ENCODE peak calls at places on chromosomes 16 and 17, in four cellular contexts. A, S, X and Q are unnamed samples.

GRCh38 chr17:45812102-45812501 is 28.0 kb downstream of the CRHR1 start:
- DNase-seq in A (peak), S (peak), X (no peak), Q (no peak)

GRCh38 chr16:28549301-28549899 is 4.3 kb upstream of the SGF29 start:
- DNase-seq in A (no peak), S (peak), X (no peak), Q (no peak)

GRCh38 chr16:88743693-88744519 is 37.6 kb downstream of the CTU2 start:
- DNase-seq in A (peak), S (peak), X (peak), Q (no peak)

GRCh38 chr17:73865825-73866224 is 221.6 kb upstream of the SDK2 start:
- DNase-seq in A (no peak), S (no peak), X (no peak), Q (no peak)

GRCh38 chr17:181213-182163 is at the start of gene DOC2B:
- DNase-seq in A (no peak), S (no peak), X (no peak), Q (no peak)

GRCh38 chr16:11955713-11956123 is 9.3 kb upstream of the TNFRSF17 start:
- DNase-seq in A (no peak), S (no peak), X (no peak), Q (no peak)

GRCh38 chr16:57618306-57619132 is 9.9 kb upstream of the ADGRG1 start:
- DNase-seq in A (no peak), S (no peak), X (no peak), Q (no peak)

GRCh38 chr16:84361546-84361945 is 6.8 kb upstream of the ATP2C2 start:
- DNase-seq in A (no peak), S (no peak), X (no peak), Q (no peak)

GRCh38 chr17:56038136-56038535 is 115.1 kb upstream of the ANKFN1 start:
- DNase-seq in A (no peak), S (no peak), X (no peak), Q (no peak)

GRCh38 chr17:68498479-68499326 is 13.5 kb upstream of the PRKAR1A start:
- DNase-seq in A (no peak), S (no peak), X (no peak), Q (no peak)

GRCh38 chr17:41741709-41742108 is 7.3 kb upstream of the HAP1 start:
- DNase-seq in A (no peak), S (no peak), X (no peak), Q (no peak)

GRCh38 chr17:30565073-30565935 is 88.1 kb downstream of the GOSR1 start:
- DNase-seq in A (no peak), S (no peak), X (peak), Q (no peak)

GRCh38 chr17:3963214-3964201 is 729 bp downstream of the ATP2A3 start:
- DNase-seq in A (peak), S (no peak), X (no peak), Q (no peak)

GRCh38 chr17:62644487-62645173 is 17.2 kb downstream of the MRC2 start:
- DNase-seq in A (peak), S (peak), X (no peak), Q (no peak)

GRCh38 chr16:89453662-89454321 is 36.6 kb downstream of the ANKRD11 start:
- DNase-seq in A (peak), S (no peak), X (no peak), Q (no peak)

GRCh38 chr17:18145811-18146210 is 37.3 kb downstream of the MYO15A start:
- DNase-seq in A (no peak), S (no peak), X (no peak), Q (no peak)

GRCh38 chr17:33639103-33639991 is 346.3 kb upstream of the ASIC2 start:
- DNase-seq in A (no peak), S (no peak), X (no peak), Q (no peak)

GRCh38 chr17:4310349-4311060 is 46.7 kb upstream of the ANKFY1 start:
- DNase-seq in A (no peak), S (peak), X (no peak), Q (no peak)

GRCh38 chr17:6603746-6604325 is 36.7 kb downstream of the KIAA0753 start:
- DNase-seq in A (no peak), S (no peak), X (no peak), Q (no peak)

GRCh38 chr16:77307764-77308561 is 108.8 kb downstream of the SYCE1L start:
- DNase-seq in A (no peak), S (no peak), X (no peak), Q (no peak)

GRCh38 chr17:35890774-35891155 is 10.6 kb upstream of the CCL5 start:
- DNase-seq in A (no peak), S (no peak), X (no peak), Q (no peak)

GRCh38 chr17:38476549-38476948 is 48.3 kb downstream of the ARHGAP23 start:
- DNase-seq in A (no peak), S (no peak), X (no peak), Q (no peak)

GRCh38 chr17:9402590-9403199 is 172.9 kb downstream of the STX8 start:
- DNase-seq in A (no peak), S (peak), X (peak), Q (no peak)

GRCh38 chr16:55853114-55853513 is 20.2 kb upstream of the CES1 start:
- DNase-seq in A (no peak), S (no peak), X (no peak), Q (no peak)

GRCh38 chr17:61863801-61864126 is 436 bp upstream of the BRIP1 start:
- DNase-seq in A (peak), S (no peak), X (no peak), Q (no peak)

GRCh38 chr17:28112199-28112995 is 69.9 kb downstream of the NLK start:
- DNase-seq in A (no peak), S (no peak), X (no peak), Q (no peak)

GRCh38 chr16:88943741-88944140 is 33.3 kb downstream of the CBFA2T3 start:
- DNase-seq in A (no peak), S (no peak), X (no peak), Q (no peak)

GRCh38 chr17:49715717-49716279 is 8.0 kb upstream of the SLC35B1 start:
- DNase-seq in A (no peak), S (no peak), X (no peak), Q (no peak)

GRCh38 chr16:52251495-52251894 is 295.4 kb downstream of the TOX3 start:
- DNase-seq in A (no peak), S (no peak), X (no peak), Q (no peak)

DNA sequence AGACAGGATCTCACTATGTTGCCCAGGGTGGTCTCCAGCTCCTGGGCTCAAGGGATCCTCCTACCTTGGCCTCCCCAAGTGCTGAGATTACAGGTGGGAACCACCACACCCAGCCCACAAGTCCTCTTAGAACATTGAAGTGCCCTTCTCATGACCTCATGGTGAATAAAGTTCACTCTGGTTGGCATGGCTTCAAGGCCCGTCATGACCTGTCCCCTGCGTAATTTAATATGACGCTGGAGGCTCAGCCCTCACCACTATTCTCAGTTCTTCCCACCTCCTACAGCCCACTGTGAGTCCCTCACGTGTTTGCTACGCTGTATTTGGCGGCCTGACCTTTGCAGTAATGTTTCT is 1.9 kb downstream of the ENDOV start:
- DNase-seq in A (no peak), S (no peak), X (no peak), Q (no peak)
- TF ChIP-seq SIN3A in A (no peak), S (no peak), X (no peak), Q (no peak)

GRCh38 chr17:77948690-77949114 is 9.8 kb upstream of the TNRC6C start:
- DNase-seq in A (no peak), S (peak), X (no peak), Q (no peak)
- TF ChIP-seq KDM1A in A (no peak), S (no peak), X (no peak), Q (no peak)

GRCh38 chr16:14050297-14051027 is 20.7 kb upstream of the MRTFB start:
- DNase-seq in A (no peak), S (no peak), X (peak), Q (no peak)
- TF ChIP-seq HDAC2 in A (no peak), S (no peak), X (no peak), Q (no peak)

GRCh38 chr17:13725286-13725990 is 123.7 kb upstream of the HS3ST3A1 start:
- DNase-seq in A (no peak), S (peak), X (no peak), Q (no peak)
- TF ChIP-seq SIN3A in A (no peak), S (no peak), X (no peak), Q (no peak)

DNA sequence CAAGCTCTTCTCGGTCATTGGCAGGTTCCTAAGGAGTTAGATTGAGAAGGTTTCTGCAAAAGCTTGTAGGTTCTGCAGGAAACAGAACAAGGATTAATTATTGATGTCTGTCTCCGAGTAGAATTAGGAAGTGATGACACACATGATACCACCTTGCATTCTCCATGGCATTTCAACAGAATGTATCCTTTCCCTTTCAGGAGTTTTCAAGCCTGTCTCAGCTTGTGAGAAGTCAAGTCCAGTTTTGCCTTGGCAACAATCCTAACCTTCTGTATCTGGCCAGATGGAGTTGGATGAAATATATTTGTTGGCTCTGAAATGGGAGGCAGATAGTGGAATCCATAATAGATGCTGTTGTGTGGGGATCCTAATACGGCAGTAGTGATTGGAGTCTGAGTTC is 235.5 kb downstream of the SHISA9 start:
- DNase-seq in A (no peak), S (no peak), X (no peak), Q (no peak)
- TF ChIP-seq KDM1A in A (no peak), S (no peak), X (no peak), Q (no peak)

DNA sequence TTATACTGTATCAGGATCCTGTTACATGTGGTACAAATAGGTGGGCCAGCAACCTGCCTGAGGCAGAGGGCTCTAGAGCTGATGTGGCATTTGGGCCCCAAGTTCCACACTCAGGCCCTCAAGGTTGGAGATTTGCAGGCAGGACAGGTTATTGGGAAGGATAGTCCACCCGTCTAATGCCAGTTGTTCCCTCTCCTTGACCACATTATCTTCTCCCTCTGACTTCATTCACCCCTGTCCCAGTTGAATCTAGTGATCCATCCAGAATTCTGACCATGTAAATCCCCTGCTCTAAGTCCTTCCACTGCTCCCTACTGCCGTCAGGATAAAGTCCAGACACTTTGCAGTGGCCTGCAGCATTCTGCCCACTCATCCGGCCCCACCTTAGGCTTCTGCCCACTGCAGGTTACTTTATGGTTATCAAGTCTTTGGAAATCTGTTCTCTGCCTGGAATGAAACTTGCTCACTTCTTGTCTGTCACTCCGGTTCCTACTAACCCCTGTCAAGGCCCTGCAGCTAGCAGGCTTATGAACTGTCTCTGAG is 1.9 kb upstream of the NFATC3 start:
- DNase-seq in A (no peak), S (no peak), X (no peak), Q (no peak)
- TF ChIP-seq HDAC2 in A (no peak), S (no peak), X (no peak), Q (no peak)

GRCh38 chr16:19994771-19995170 is 78.9 kb downstream of the GPR139 start:
- DNase-seq in A (no peak), S (no peak), X (no peak), Q (no peak)
- TF ChIP-seq SIN3A in A (no peak), S (no peak), X (no peak), Q (no peak)